ENCODE peak calls at places on chromosomes 12 and 14, in nine cellular contexts. One of them, this sample, is unnamed.

GRCh38 chr12:62813031-62813829 is 121.7 kb downstream of the PPM1H start:
- DNase-seq in fibroblast of lung: peak; percentile 74
- DNase-seq in keratinocyte: no peak
- DNase-seq in adrenal gland: peak; percentile 35
- DNase-seq in mammary epithelial cell: peak; percentile 40
- DNase-seq in cardiac muscle cell: peak; percentile 76
- DNase-seq in AG09309: peak; percentile 28
- DNase-seq in left ventricle myocardium inferior: peak; percentile 68
- DNase-seq in breast epithelium: no peak
- DNase-seq in this sample: peak; percentile 55

GRCh38 chr14:67526676-67527459 is 6.2 kb upstream of the PLEKHH1 start:
- DNase-seq in mammary epithelial cell: peak; percentile 51
- DNase-seq in breast epithelium: no peak
- DNase-seq in left ventricle myocardium inferior: no peak
- DNase-seq in keratinocyte: peak; percentile 23
- DNase-seq in AG09309: no peak
- DNase-seq in fibroblast of lung: peak; percentile 53
- DNase-seq in cardiac muscle cell: peak; percentile 53
- DNase-seq in adrenal gland: peak; percentile 55
- DNase-seq in this sample: peak; percentile 44

GRCh38 chr12:16605666-16606116 is 271 bp downstream of the LMO3 start:
- DNase-seq in mammary epithelial cell: peak; percentile 16
- DNase-seq in fibroblast of lung: peak; percentile 31
- DNase-seq in adrenal gland: no peak
- DNase-seq in left ventricle myocardium inferior: no peak
- DNase-seq in cardiac muscle cell: peak; percentile 34
- DNase-seq in breast epithelium: no peak
- DNase-seq in keratinocyte: no peak
- DNase-seq in AG09309: no peak
- DNase-seq in this sample: no peak

GRCh38 chr12:96743606-96744005 is 163.5 kb upstream of the NEDD1 start:
- DNase-seq in AG09309: no peak
- DNase-seq in mammary epithelial cell: no peak
- DNase-seq in left ventricle myocardium inferior: no peak
- DNase-seq in cardiac muscle cell: no peak
- DNase-seq in breast epithelium: no peak
- DNase-seq in keratinocyte: no peak
- DNase-seq in fibroblast of lung: peak; percentile 58
- DNase-seq in adrenal gland: no peak
- DNase-seq in this sample: no peak

GRCh38 chr14:64763801-64764511 is 59.7 kb downstream of the PLEKHG3 start:
- DNase-seq in AG09309: peak; percentile 17
- DNase-seq in mammary epithelial cell: no peak
- DNase-seq in breast epithelium: no peak
- DNase-seq in cardiac muscle cell: no peak
- DNase-seq in adrenal gland: no peak
- DNase-seq in left ventricle myocardium inferior: no peak
- DNase-seq in keratinocyte: no peak
- DNase-seq in fibroblast of lung: peak; percentile 26
- DNase-seq in this sample: peak; percentile 75

GRCh38 chr12:51887476-51888315 is at the start of gene ANKRD33:
- DNase-seq in fibroblast of lung: peak; percentile 28
- DNase-seq in breast epithelium: no peak
- DNase-seq in adrenal gland: no peak
- DNase-seq in left ventricle myocardium inferior: no peak
- DNase-seq in keratinocyte: no peak
- DNase-seq in AG09309: no peak
- DNase-seq in mammary epithelial cell: no peak
- DNase-seq in cardiac muscle cell: peak; percentile 52
- DNase-seq in this sample: no peak

GRCh38 chr14:90042587-90043252 is 19.1 kb upstream of the KCNK13 start:
- DNase-seq in AG09309: no peak
- DNase-seq in left ventricle myocardium inferior: no peak
- DNase-seq in cardiac muscle cell: no peak
- DNase-seq in fibroblast of lung: no peak
- DNase-seq in breast epithelium: no peak
- DNase-seq in mammary epithelial cell: no peak
- DNase-seq in keratinocyte: no peak
- DNase-seq in adrenal gland: no peak
- DNase-seq in this sample: no peak

GRCh38 chr12:46516933-46517578 is 144.5 kb upstream of the SLC38A2 start:
- DNase-seq in left ventricle myocardium inferior: no peak
- DNase-seq in mammary epithelial cell: no peak
- DNase-seq in cardiac muscle cell: no peak
- DNase-seq in adrenal gland: no peak
- DNase-seq in keratinocyte: no peak
- DNase-seq in AG09309: no peak
- DNase-seq in breast epithelium: no peak
- DNase-seq in fibroblast of lung: no peak
- DNase-seq in this sample: no peak

GRCh38 chr12:103457471-103457870 is 38.3 kb downstream of the C12orf42 start:
- DNase-seq in breast epithelium: no peak
- DNase-seq in adrenal gland: no peak
- DNase-seq in cardiac muscle cell: no peak
- DNase-seq in left ventricle myocardium inferior: no peak
- DNase-seq in mammary epithelial cell: no peak
- DNase-seq in AG09309: no peak
- DNase-seq in fibroblast of lung: no peak
- DNase-seq in keratinocyte: no peak
- DNase-seq in this sample: no peak

GRCh38 chr12:80277732-80278131 is 166.3 kb upstream of the PTPRQ start:
- DNase-seq in left ventricle myocardium inferior: no peak
- DNase-seq in breast epithelium: no peak
- DNase-seq in fibroblast of lung: no peak
- DNase-seq in adrenal gland: no peak
- DNase-seq in cardiac muscle cell: no peak
- DNase-seq in mammary epithelial cell: no peak
- DNase-seq in keratinocyte: no peak
- DNase-seq in AG09309: no peak
- DNase-seq in this sample: no peak

GRCh38 chr14:79011091-79011919 is 841.1 kb downstream of the NRXN3 start:
- DNase-seq in AG09309: no peak
- DNase-seq in breast epithelium: no peak
- DNase-seq in adrenal gland: no peak
- DNase-seq in left ventricle myocardium inferior: no peak
- DNase-seq in cardiac muscle cell: peak; percentile 57
- DNase-seq in keratinocyte: peak; percentile 83
- DNase-seq in mammary epithelial cell: peak; percentile 89
- DNase-seq in fibroblast of lung: peak; percentile 62
- DNase-seq in this sample: peak; percentile 13

GRCh38 chr12:3365416-3366385 is 125.3 kb upstream of the PRMT8 start:
- DNase-seq in left ventricle myocardium inferior: peak; percentile 30
- DNase-seq in AG09309: no peak
- DNase-seq in keratinocyte: no peak
- DNase-seq in adrenal gland: peak; percentile 39
- DNase-seq in fibroblast of lung: no peak
- DNase-seq in cardiac muscle cell: peak; percentile 72
- DNase-seq in mammary epithelial cell: peak; percentile 53
- DNase-seq in breast epithelium: no peak
- DNase-seq in this sample: no peak

DNA sequence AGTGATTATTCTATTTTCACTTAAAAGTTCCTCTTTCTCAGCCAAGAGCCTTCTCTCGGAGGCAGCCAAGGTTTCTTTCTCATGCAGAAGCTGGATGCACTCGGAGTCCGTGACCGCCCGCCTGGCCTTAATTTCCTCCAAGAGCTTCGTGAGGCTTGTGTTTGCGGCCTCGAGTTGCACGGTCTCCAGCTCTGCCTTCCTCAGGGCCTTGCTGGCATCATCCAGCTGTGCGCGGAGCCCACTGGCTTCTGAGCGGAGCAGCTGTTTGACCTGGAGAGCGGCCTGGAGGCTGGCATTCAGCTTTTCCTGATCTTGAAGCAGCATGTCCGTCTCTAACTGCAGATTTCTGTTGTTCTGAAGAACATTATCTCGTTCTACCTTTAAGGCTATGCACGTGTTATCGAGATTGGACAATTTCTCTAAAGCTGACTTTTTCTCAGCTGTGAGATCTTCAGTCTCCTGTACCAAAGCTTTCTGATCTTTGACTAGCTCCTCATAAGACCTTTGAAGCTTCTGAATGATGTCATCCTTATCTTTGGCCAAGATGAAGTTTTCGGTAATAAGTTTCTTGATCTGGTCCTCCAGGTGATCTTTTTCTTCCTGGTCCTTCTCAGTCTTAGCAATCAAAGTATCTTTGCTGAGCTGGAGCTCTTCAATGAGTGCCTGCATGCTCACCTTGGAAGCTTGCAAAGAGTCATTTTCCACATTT is 57.2 kb upstream of the VPS33A start:
- DNase-seq in mammary epithelial cell: no peak
- DNase-seq in left ventricle myocardium inferior: no peak
- DNase-seq in breast epithelium: no peak
- DNase-seq in keratinocyte: no peak
- DNase-seq in adrenal gland: no peak
- DNase-seq in cardiac muscle cell: no peak
- DNase-seq in fibroblast of lung: no peak
- DNase-seq in AG09309: no peak
- DNase-seq in this sample: no peak
- H3K4me3 ChIP-seq in mammary epithelial cell: no peak overlapping the region
- H3K4me3 ChIP-seq in left ventricle myocardium inferior: no peak overlapping the region
- H3K4me3 ChIP-seq in breast epithelium: no peak overlapping the region
- H3K4me3 ChIP-seq in keratinocyte: no peak overlapping the region
- H3K4me3 ChIP-seq in adrenal gland: no peak overlapping the region
- H3K4me3 ChIP-seq in cardiac muscle cell: no peak overlapping the region
- H3K4me3 ChIP-seq in fibroblast of lung: no peak overlapping the region
- H3K4me3 ChIP-seq in AG09309: no peak overlapping the region
- H3K4me3 ChIP-seq in this sample: no peak overlapping the region

GRCh38 chr12:88360349-88360748 is 218.2 kb downstream of the TMTC3 start:
- DNase-seq in keratinocyte: no peak
- DNase-seq in left ventricle myocardium inferior: no peak
- DNase-seq in fibroblast of lung: no peak
- DNase-seq in mammary epithelial cell: no peak
- DNase-seq in AG09309: no peak
- DNase-seq in cardiac muscle cell: no peak
- DNase-seq in adrenal gland: no peak
- DNase-seq in breast epithelium: no peak
- DNase-seq in this sample: no peak
- H3K4me3 ChIP-seq in keratinocyte: no peak overlapping the region
- H3K4me3 ChIP-seq in left ventricle myocardium inferior: no peak overlapping the region
- H3K4me3 ChIP-seq in fibroblast of lung: no peak overlapping the region
- H3K4me3 ChIP-seq in mammary epithelial cell: no peak overlapping the region
- H3K4me3 ChIP-seq in AG09309: no peak overlapping the region
- H3K4me3 ChIP-seq in cardiac muscle cell: no peak overlapping the region
- H3K4me3 ChIP-seq in adrenal gland: no peak overlapping the region
- H3K4me3 ChIP-seq in breast epithelium: no peak overlapping the region
- H3K4me3 ChIP-seq in this sample: no peak overlapping the region

GRCh38 chr12:99099786-99100185 is 454.7 kb downstream of the APAF1 start:
- DNase-seq in keratinocyte: no peak
- DNase-seq in fibroblast of lung: no peak
- DNase-seq in adrenal gland: no peak
- DNase-seq in breast epithelium: no peak
- DNase-seq in AG09309: no peak
- DNase-seq in left ventricle myocardium inferior: no peak
- DNase-seq in mammary epithelial cell: no peak
- DNase-seq in cardiac muscle cell: no peak
- DNase-seq in this sample: no peak
- H3K4me3 ChIP-seq in keratinocyte: no peak overlapping the region
- H3K4me3 ChIP-seq in fibroblast of lung: no peak overlapping the region
- H3K4me3 ChIP-seq in adrenal gland: no peak overlapping the region
- H3K4me3 ChIP-seq in breast epithelium: no peak overlapping the region
- H3K4me3 ChIP-seq in AG09309: no peak overlapping the region
- H3K4me3 ChIP-seq in left ventricle myocardium inferior: no peak overlapping the region
- H3K4me3 ChIP-seq in mammary epithelial cell: no peak overlapping the region
- H3K4me3 ChIP-seq in cardiac muscle cell: no peak overlapping the region
- H3K4me3 ChIP-seq in this sample: no peak overlapping the region

GRCh38 chr14:97976861-97977260 is 1179.7 kb downstream of the VRK1 start:
- DNase-seq in breast epithelium: no peak
- DNase-seq in adrenal gland: no peak
- DNase-seq in fibroblast of lung: no peak
- DNase-seq in keratinocyte: no peak
- DNase-seq in left ventricle myocardium inferior: peak; percentile 27
- DNase-seq in mammary epithelial cell: no peak
- DNase-seq in AG09309: no peak
- DNase-seq in cardiac muscle cell: no peak
- DNase-seq in this sample: no peak
- H3K4me3 ChIP-seq in breast epithelium: peak overlapping the region; percentile 29
- H3K4me3 ChIP-seq in adrenal gland: no peak overlapping the region
- H3K4me3 ChIP-seq in fibroblast of lung: no peak overlapping the region
- H3K4me3 ChIP-seq in keratinocyte: peak overlapping the region; percentile 77
- H3K4me3 ChIP-seq in left ventricle myocardium inferior: peak overlapping the region; percentile 65
- H3K4me3 ChIP-seq in mammary epithelial cell: no peak overlapping the region
- H3K4me3 ChIP-seq in AG09309: no peak overlapping the region
- H3K4me3 ChIP-seq in cardiac muscle cell: no peak overlapping the region
- H3K4me3 ChIP-seq in this sample: no peak overlapping the region

This sample was measured in BE2C.